ENCODE peak calls at places on chromosomes 1 and 21, in seven cellular contexts. U is psoas muscle, B is heart right ventricle, E is neural progenitor cell, W is lower lobe of right lung, A is fibroblast of lung, N is astrocyte of the spinal cord. Q is an unnamed sample.

GRCh38 chr1:244218220-244218619 is 167.1 kb downstream of the ZBTB18 start:
- DNase-seq in U (no peak), B (no peak), E (peak; percentile 19), W (no peak), A (no peak), N (no peak), Q (no peak)

GRCh38 chr21:42836767-42837301 is 42.5 kb downstream of the WDR4 start:
- DNase-seq in U (peak; percentile 44), B (no peak), E (no peak), W (no peak), A (no peak), N (no peak), Q (no peak)

GRCh38 chr1:81551942-81552341 is 248.8 kb upstream of the ADGRL2 start:
- DNase-seq in U (no peak), B (no peak), E (no peak), W (no peak), A (no peak), N (no peak), Q (peak; percentile 55)

GRCh38 chr1:166981589-166981988 is 6.2 kb upstream of the ILDR2 start:
- DNase-seq in U (no peak), B (no peak), E (no peak), W (no peak), A (no peak), N (no peak), Q (no peak)

GRCh38 chr1:5501206-5501980 is 490.8 kb downstream of the NPHP4 start:
- DNase-seq in U (no peak), B (no peak), E (no peak), W (no peak), A (no peak), N (no peak), Q (no peak)

GRCh38 chr21:45259206-45259795 is 28.4 kb downstream of the POFUT2 start:
- DNase-seq in U (no peak), B (no peak), E (no peak), W (no peak), A (no peak), N (no peak), Q (no peak)

GRCh38 chr1:213697192-213697802 is 290.5 kb upstream of the PROX1 start:
- DNase-seq in U (no peak), B (no peak), E (no peak), W (no peak), A (no peak), N (no peak), Q (no peak)

GRCh38 chr1:210687582-210688279 is 359.0 kb downstream of the HHAT start:
- DNase-seq in U (no peak), B (no peak), E (no peak), W (no peak), A (no peak), N (peak; percentile 40), Q (no peak)

GRCh38 chr1:25806418-25806817 is 6.4 kb downstream of the SELENON start:
- DNase-seq in U (peak; percentile 82), B (no peak), E (no peak), W (no peak), A (peak; percentile 72), N (peak; percentile 43), Q (no peak)

GRCh38 chr1:52237430-52237829 is 95.5 kb downstream of the ZFYVE9 start:
- DNase-seq in U (no peak), B (no peak), E (no peak), W (no peak), A (peak; percentile 56), N (peak; percentile 77), Q (peak; percentile 3)

GRCh38 chr1:58244872-58245271 is 301.7 kb downstream of the OMA1 start:
- DNase-seq in U (no peak), B (no peak), E (no peak), W (no peak), A (no peak), N (no peak), Q (no peak)
- H3K4me3 ChIP-seq in U (no peak overlapping the region), B (no peak overlapping the region), E (no peak overlapping the region), W (no peak overlapping the region), A (no peak overlapping the region), N (no peak overlapping the region), Q (no peak overlapping the region)

GRCh38 chr1:15876357-15876756 is 28.9 kb downstream of the SPEN start:
- DNase-seq in U (no peak), B (no peak), E (peak; percentile 71), W (no peak), A (no peak), N (no peak), Q (no peak)
- TF ChIP-seq CTCF in U (peak; percentile 30), B (no peak), E (peak; percentile 46), W (peak; percentile 7), A (no peak), N (peak; percentile 10), Q (peak; percentile 3)

DNA sequence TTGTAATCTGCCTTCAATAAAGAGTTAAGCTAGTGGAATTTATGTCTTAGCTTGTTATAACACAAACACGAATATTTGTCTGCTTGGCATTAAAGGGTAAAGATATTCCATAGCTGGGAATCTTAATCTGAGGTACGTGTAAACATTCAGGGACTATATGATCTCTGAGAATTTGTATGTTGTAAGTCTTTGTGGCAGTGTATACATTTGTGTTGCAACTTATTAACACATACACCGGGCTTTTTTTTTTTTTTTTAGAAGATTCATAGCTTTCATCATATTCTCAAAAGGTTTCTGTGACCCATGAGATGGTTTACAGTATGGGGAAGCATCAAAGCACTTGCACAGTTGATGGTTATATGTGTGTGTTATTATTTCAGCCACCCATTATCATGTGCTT is 3.0 kb downstream of the GGPS1 start:
- DNase-seq in U (no peak), B (no peak), E (no peak), W (no peak), A (no peak), N (no peak), Q (no peak)
- H3K4me3 ChIP-seq in U (no peak overlapping the region), B (no peak overlapping the region), E (peak overlapping the region; percentile 83), W (no peak overlapping the region), A (peak overlapping the region; percentile 64), N (no peak overlapping the region), Q (peak overlapping the region; percentile 50)

GRCh38 chr1:150579110-150579954 is at the start of gene MCL1:
- DNase-seq in U (peak; percentile 97), B (peak; percentile 96), E (peak; percentile 98), W (peak; percentile 98), A (peak; percentile 97), N (peak; percentile 98), Q (peak; percentile 97)
- TF ChIP-seq CTCF in U (no peak), B (peak; percentile 19), E (no peak), W (peak; percentile 10), A (no peak), N (no peak), Q (no peak)

DNA sequence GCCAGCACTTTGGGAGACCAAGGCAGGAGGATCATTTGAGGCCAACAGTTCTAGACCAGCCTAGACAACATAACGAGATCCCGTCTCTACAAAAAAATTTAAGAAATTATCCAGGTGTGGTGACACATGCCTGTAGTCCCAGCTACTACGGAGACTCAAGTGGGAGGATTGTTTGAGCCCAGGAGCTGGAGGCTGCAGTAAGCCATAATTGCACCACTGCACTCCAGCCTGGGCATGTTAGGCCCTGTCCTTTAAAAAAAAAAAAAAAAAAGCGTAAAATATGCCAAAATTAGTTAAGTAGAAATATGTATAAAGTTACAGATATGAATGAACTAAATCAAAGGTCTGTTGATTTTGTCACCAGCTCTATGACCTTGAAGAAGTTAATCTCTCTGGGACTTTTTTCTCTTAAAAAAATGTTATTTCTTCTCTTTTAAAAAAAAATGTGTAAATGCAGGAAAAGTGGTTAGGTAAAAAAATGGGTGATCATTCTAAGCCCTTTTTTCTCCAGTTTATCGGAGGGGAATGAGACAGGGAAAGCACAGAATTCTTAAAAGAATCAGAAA is 7.0 kb downstream of the EGLN1 start:
- DNase-seq in U (no peak), B (no peak), E (no peak), W (no peak), A (no peak), N (no peak), Q (no peak)
- H3K4me3 ChIP-seq in U (peak overlapping the region; percentile 91), B (peak overlapping the region; percentile 72), E (no peak overlapping the region), W (no peak overlapping the region), A (no peak overlapping the region), N (no peak overlapping the region), Q (no peak overlapping the region)

GRCh38 chr1:231523816-231524215 is 4.7 kb upstream of the TSNAX start:
- DNase-seq in U (no peak), B (no peak), E (no peak), W (no peak), A (peak; percentile 8), N (no peak), Q (no peak)
- TF ChIP-seq CTCF in U (no peak), B (no peak), E (no peak), W (no peak), A (no peak), N (no peak), Q (no peak)

DNA sequence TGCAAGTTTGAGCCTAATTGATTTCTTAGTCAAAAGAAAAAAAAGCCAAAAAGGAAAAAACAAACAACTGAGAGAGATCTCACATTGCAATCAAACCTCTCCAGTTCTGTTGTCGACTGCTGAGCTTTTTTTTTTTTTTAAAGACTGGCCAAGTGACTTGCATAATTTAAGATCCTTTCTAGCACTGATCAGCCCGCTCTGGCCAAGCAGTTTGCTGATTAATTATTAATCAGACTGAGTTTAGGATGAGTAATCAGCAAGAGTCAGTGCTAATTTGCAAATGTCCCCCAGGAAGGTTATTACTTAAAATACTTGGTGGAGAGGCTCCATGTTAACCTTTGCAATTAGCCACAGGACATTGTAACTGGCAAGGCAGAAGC is 39.3 kb downstream of the HMGB4 start:
- DNase-seq in U (no peak), B (no peak), E (no peak), W (no peak), A (peak; percentile 17), N (peak; percentile 18), Q (no peak)
- H3K4me3 ChIP-seq in U (no peak overlapping the region), B (no peak overlapping the region), E (no peak overlapping the region), W (no peak overlapping the region), A (no peak overlapping the region), N (no peak overlapping the region), Q (no peak overlapping the region)

DNA sequence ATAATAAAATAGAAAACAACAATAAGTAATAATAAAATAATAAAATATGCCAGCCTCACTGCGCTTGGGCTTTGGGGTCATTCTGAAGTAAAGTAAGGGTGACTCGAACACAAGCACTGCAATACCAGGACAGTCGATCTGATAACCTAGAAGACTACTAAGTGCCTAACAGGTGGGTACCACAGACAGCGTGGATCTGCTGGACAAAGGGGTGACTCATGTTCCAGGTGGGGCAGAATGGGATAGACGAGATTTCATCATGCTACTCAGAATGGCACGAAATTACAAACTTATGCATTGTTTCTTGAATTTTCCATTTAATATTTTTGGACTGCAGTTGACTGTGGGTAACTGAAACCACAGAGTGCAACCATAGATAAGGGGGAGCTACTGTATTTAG is 221.1 kb upstream of the GREM2 start:
- DNase-seq in U (no peak), B (no peak), E (no peak), W (no peak), A (no peak), N (no peak), Q (no peak)
- TF ChIP-seq CTCF in U (no peak), B (no peak), E (no peak), W (no peak), A (no peak), N (no peak), Q (no peak)